ENCODE peak calls at places on chromosome 14, in four cellular contexts. One of them, this sample, is unnamed. For H3K4me1, the result is how much of the 10 kb centered on the place peaks cover.

GRCh38 chr14:104968153-104968527 is 10.0 kb downstream of the AHNAK2 start:
- DNase-seq in stomach: peak
- DNase-seq in body of pancreas: peak
- DNase-seq in adrenal gland: peak
- DNase-seq in this sample: peak

GRCh38 chr14:76337619-76338545 is 38.1 kb upstream of the ESRRB start:
- DNase-seq in stomach: no peak
- DNase-seq in adrenal gland: no peak
- DNase-seq in body of pancreas: no peak
- DNase-seq in this sample: no peak

GRCh38 chr14:39368261-39368959 is 63.8 kb downstream of the FBXO33 start:
- DNase-seq in body of pancreas: peak
- DNase-seq in stomach: peak
- DNase-seq in adrenal gland: peak
- DNase-seq in this sample: peak

GRCh38 chr14:35956376-35957000 is 130.3 kb downstream of the BRMS1L start:
- DNase-seq in adrenal gland: no peak
- DNase-seq in body of pancreas: no peak
- DNase-seq in stomach: no peak
- DNase-seq in this sample: no peak

GRCh38 chr14:104746071-104746545 is 6.8 kb upstream of the SIVA1 start:
- DNase-seq in stomach: no peak
- DNase-seq in body of pancreas: no peak
- DNase-seq in adrenal gland: no peak
- DNase-seq in this sample: no peak

GRCh38 chr14:93959239-93960107 is 16.9 kb downstream of the ASB2 start:
- DNase-seq in adrenal gland: peak
- DNase-seq in stomach: peak
- DNase-seq in body of pancreas: peak
- DNase-seq in this sample: peak

GRCh38 chr14:99171396-99171795 is 100.6 kb downstream of the BCL11B start:
- DNase-seq in adrenal gland: no peak
- DNase-seq in body of pancreas: no peak
- DNase-seq in stomach: no peak
- DNase-seq in this sample: no peak

GRCh38 chr14:73783107-73783727 is 68.4 kb upstream of the PTGR2 start:
- DNase-seq in body of pancreas: no peak
- DNase-seq in adrenal gland: no peak
- DNase-seq in stomach: no peak
- DNase-seq in this sample: no peak

GRCh38 chr14:99751539-99752485 is 41.4 kb upstream of the EML1 start:
- DNase-seq in adrenal gland: peak
- DNase-seq in stomach: no peak
- DNase-seq in body of pancreas: no peak
- DNase-seq in this sample: no peak

GRCh38 chr14:100031506-100032281 is 33.5 kb upstream of the EVL start:
- DNase-seq in body of pancreas: peak
- DNase-seq in adrenal gland: peak
- DNase-seq in stomach: no peak
- DNase-seq in this sample: peak

GRCh38 chr14:106875503-106875902 is 1349.1 kb downstream of the TMEM121 start:
- DNase-seq in adrenal gland: no peak
- DNase-seq in stomach: peak
- DNase-seq in body of pancreas: no peak
- DNase-seq in this sample: no peak

GRCh38 chr14:102187583-102188001 is 47.9 kb downstream of the WDR20 start:
- DNase-seq in stomach: no peak
- DNase-seq in body of pancreas: peak
- DNase-seq in adrenal gland: peak
- DNase-seq in this sample: no peak

GRCh38 chr14:92610849-92611271 is 97.3 kb downstream of the RIN3 start:
- DNase-seq in adrenal gland: no peak
- DNase-seq in body of pancreas: no peak
- DNase-seq in stomach: no peak
- DNase-seq in this sample: no peak

GRCh38 chr14:75299064-75299463 is 20.4 kb downstream of the FOS start:
- DNase-seq in body of pancreas: peak
- DNase-seq in stomach: no peak
- DNase-seq in adrenal gland: peak
- DNase-seq in this sample: peak

GRCh38 chr14:75297417-75298040 is 18.9 kb downstream of the FOS start:
- DNase-seq in stomach: no peak
- DNase-seq in adrenal gland: peak
- DNase-seq in body of pancreas: peak
- DNase-seq in this sample: peak

GRCh38 chr14:75295491-75296338 is 17.1 kb downstream of the FOS start:
- DNase-seq in adrenal gland: peak
- DNase-seq in body of pancreas: peak
- DNase-seq in stomach: peak
- DNase-seq in this sample: peak

GRCh38 chr14:75299576-75299975 is 20.9 kb downstream of the FOS start:
- DNase-seq in body of pancreas: no peak
- DNase-seq in adrenal gland: no peak
- DNase-seq in stomach: no peak
- DNase-seq in this sample: no peak

DNA sequence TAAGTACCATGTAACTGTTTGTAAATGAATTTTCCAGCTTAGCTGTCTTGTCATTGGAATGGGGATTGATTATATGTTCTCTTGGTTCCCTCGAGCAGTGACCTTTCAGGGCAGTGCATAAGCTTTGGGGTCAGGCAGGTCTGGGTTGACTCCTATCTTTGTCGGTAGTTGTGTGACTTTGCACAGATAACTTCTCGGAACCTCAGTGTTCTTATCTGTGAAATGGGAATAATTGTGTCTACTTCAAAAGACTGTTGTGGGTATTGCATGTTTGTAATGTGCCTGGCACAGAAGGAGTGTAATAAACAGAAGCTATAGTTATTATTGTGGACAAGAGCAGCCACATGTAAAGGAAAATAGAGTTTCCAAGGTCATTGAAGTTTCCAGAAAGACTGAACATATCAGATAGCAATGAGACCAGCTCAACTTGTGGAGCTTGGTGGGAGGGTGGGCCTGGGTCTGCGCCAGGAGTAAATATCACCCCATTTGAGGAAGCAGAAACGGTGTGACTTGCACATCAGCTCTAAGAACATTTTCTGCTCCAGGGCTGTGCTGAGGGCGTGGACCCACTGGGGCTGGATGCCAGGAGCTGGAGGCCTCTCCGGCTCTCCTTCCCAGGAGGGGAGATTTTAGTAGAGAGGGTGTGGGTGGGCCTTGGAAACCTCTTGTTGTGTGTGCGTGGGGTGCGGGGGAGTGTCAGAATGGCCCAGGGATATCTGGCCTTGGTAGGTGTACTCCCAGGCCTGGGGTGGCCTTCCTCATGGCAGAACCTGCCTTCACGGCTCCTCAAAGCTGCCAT is 19.8 kb downstream of the FOS start:
- DNase-seq in stomach: peak
- DNase-seq in body of pancreas: peak
- DNase-seq in adrenal gland: peak
- DNase-seq in this sample: peak
- H3K4me1 ChIP-seq in stomach: under half
- H3K4me1 ChIP-seq in body of pancreas: under half
- H3K4me1 ChIP-seq in adrenal gland: under half
- H3K4me1 ChIP-seq in this sample: under half

GRCh38 chr14:21527320-21527679 is 1.2 kb upstream of the SALL2 start:
- DNase-seq in body of pancreas: no peak
- DNase-seq in adrenal gland: no peak
- DNase-seq in stomach: no peak
- DNase-seq in this sample: no peak
- H3K4me3 ChIP-seq in body of pancreas: no peak
- H3K4me3 ChIP-seq in adrenal gland: no peak
- H3K4me3 ChIP-seq in stomach: no peak
- H3K4me3 ChIP-seq in this sample: no peak

GRCh38 chr14:91417983-91418386 is 365 bp upstream of the CCDC88C start:
- DNase-seq in stomach: peak
- DNase-seq in adrenal gland: no peak
- DNase-seq in body of pancreas: peak
- DNase-seq in this sample: no peak
- TF ChIP-seq POLR2A in stomach: no peak
- TF ChIP-seq POLR2A in adrenal gland: no peak
- TF ChIP-seq POLR2A in body of pancreas: no peak
- TF ChIP-seq POLR2A in this sample: peak

GRCh38 chr14:22535126-22535525 is 53.9 kb downstream of the DAD1 start:
- DNase-seq in stomach: no peak
- DNase-seq in body of pancreas: no peak
- DNase-seq in adrenal gland: no peak
- DNase-seq in this sample: no peak

GRCh38 chr14:22537436-22538310 is 51.4 kb downstream of the DAD1 start:
- DNase-seq in body of pancreas: no peak
- DNase-seq in stomach: no peak
- DNase-seq in adrenal gland: no peak
- DNase-seq in this sample: no peak

GRCh38 chr14:22535916-22536315 is 53.1 kb downstream of the DAD1 start:
- DNase-seq in adrenal gland: no peak
- DNase-seq in stomach: no peak
- DNase-seq in body of pancreas: no peak
- DNase-seq in this sample: no peak

GRCh38 chr14:22538671-22539228 is 50.3 kb downstream of the DAD1 start:
- DNase-seq in adrenal gland: no peak
- DNase-seq in stomach: no peak
- DNase-seq in body of pancreas: no peak
- DNase-seq in this sample: no peak

GRCh38 chr14:22536853-22537338 is 52.1 kb downstream of the DAD1 start:
- DNase-seq in adrenal gland: peak
- DNase-seq in stomach: peak
- DNase-seq in body of pancreas: peak
- DNase-seq in this sample: peak
- H3K4me1 ChIP-seq in adrenal gland: under half
- H3K4me1 ChIP-seq in stomach: under half
- H3K4me1 ChIP-seq in body of pancreas: under half
- H3K4me1 ChIP-seq in this sample: under half

GRCh38 chr14:50533314-50533705 is 941 bp upstream of the MAP4K5 start:
- DNase-seq in adrenal gland: no peak
- DNase-seq in stomach: no peak
- DNase-seq in body of pancreas: no peak
- DNase-seq in this sample: no peak
- H3K4me3 ChIP-seq in adrenal gland: no peak
- H3K4me3 ChIP-seq in stomach: peak
- H3K4me3 ChIP-seq in body of pancreas: no peak
- H3K4me3 ChIP-seq in this sample: no peak

DNA sequence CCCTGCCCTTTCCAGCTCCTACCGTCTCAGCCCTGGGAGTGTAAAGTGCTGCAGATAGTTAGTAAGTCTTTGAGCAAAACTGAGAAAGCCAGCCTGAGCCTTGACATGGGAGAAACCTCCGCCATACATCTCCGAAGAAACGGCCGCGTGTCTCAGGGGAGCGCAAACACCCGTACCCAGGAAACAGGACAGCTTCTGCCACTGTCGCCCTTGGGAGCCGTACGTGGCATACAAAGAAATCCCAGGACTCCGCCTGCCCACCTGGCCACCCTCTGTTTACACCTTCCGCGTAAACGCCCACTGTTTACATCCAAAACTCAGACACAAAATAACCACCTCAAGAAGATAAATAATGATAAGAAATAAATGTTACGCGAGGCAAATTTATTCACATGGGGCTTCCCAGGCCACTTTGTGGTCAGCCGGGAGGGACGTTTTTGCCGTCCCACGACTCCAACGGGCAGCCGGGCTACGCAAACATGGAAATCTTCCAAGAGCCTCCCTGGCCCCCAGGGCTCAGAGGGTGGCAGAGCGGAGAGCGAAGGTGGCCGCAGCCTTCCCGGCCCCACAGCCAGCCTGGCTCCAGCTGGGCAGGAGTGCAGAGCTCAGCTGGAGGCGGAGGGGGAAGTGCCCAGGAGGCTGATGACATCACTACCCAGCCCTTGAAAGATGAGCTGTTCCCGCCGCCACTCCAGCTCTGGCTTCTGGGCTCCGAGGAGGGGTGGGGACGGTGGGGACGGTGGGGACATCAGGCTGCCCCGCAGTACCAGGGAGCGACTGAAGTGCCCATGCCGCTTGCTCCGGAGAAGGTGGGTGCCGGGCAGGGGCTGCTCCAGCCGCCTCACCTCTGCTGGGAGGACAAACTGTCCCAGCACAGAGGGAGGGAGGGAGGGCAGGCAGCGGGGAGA is at the start of gene BDKRB2:
- DNase-seq in adrenal gland: peak
- DNase-seq in stomach: peak
- DNase-seq in body of pancreas: peak
- DNase-seq in this sample: peak
- TF ChIP-seq POLR2A in adrenal gland: peak
- TF ChIP-seq POLR2A in stomach: peak
- TF ChIP-seq POLR2A in body of pancreas: peak
- TF ChIP-seq POLR2A in this sample: peak

DNA sequence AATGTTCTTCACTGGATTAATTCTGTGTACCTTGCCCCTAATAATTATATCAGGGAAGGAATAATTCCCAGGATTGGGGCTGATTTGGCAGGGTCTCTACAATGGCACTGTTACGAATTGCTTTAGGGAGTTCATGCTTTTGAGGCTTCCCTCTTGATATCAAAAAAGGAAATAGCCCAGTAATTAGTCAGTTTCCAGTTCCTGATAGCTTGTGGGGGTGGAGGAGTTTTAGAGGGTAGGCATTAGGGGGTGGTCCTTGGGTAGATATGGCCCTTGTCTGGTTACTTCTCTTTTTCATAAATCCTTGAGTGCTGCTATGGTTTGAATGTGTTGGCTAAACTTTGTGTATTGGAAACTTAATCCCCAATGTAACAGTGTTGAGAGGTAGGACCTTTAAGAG is 6.1 kb upstream of the SRSF5 start:
- DNase-seq in body of pancreas: no peak
- DNase-seq in stomach: no peak
- DNase-seq in adrenal gland: no peak
- DNase-seq in this sample: no peak
- H3K4me1 ChIP-seq in body of pancreas: under half
- H3K4me1 ChIP-seq in stomach: under half
- H3K4me1 ChIP-seq in adrenal gland: under half
- H3K4me1 ChIP-seq in this sample: under half